ENCODE peak calls at places on chromosome 1, in eight cellular contexts. R, J, P, X, U, H, I and M are unnamed samples.
A peak's percentile ranks its signal among the peaks of the same experiment; 100 is the strongest.

GRCh38 chr1:41381691-41382530 is 20.7 kb downstream of the FOXO6 start:
- DNase-seq in R (peak; percentile 42), J (peak; percentile 35), P (peak; percentile 78), X (peak; percentile 17), U (no peak), H (no peak), I (peak; percentile 68), M (peak; percentile 65)

GRCh38 chr1:172449585-172450523 is 6.0 kb upstream of the PIGC start:
- DNase-seq in R (peak; percentile 39), J (peak; percentile 67), P (peak; percentile 86), X (peak; percentile 61), U (peak; percentile 85), H (no peak), I (peak; percentile 93), M (peak; percentile 83)

GRCh38 chr1:38529946-38530345 is 329.6 kb downstream of the RRAGC start:
- DNase-seq in R (no peak), J (no peak), P (no peak), X (no peak), U (no peak), H (no peak), I (no peak), M (no peak)

GRCh38 chr1:221723018-221723917 is 18.6 kb downstream of the DUSP10 start:
- DNase-seq in R (no peak), J (no peak), P (no peak), X (no peak), U (no peak), H (no peak), I (no peak), M (peak; percentile 53)

GRCh38 chr1:67414574-67414973 is 15.6 kb downstream of the SERBP1 start:
- DNase-seq in R (no peak), J (no peak), P (no peak), X (no peak), U (no peak), H (no peak), I (no peak), M (no peak)

GRCh38 chr1:162889989-162890388 is 29.0 kb upstream of the CCDC190 start:
- DNase-seq in R (no peak), J (no peak), P (no peak), X (no peak), U (no peak), H (no peak), I (no peak), M (no peak)

GRCh38 chr1:151311589-151312331 is 15.5 kb downstream of the PI4KB start:
- DNase-seq in R (peak; percentile 96), J (peak; percentile 100), P (no peak), X (peak; percentile 86), U (peak; percentile 82), H (peak; percentile 97), I (no peak), M (peak; percentile 100)

GRCh38 chr1:85202092-85202863 is 1.5 kb upstream of the SYDE2 start:
- DNase-seq in R (no peak), J (no peak), P (no peak), X (no peak), U (no peak), H (no peak), I (peak; percentile 20), M (peak; percentile 30)

GRCh38 chr1:65812065-65812464 is 19.4 kb downstream of the PDE4B start:
- DNase-seq in R (peak; percentile 45), J (peak; percentile 97), P (no peak), X (peak; percentile 75), U (no peak), H (no peak), I (peak; percentile 30), M (peak; percentile 94)

GRCh38 chr1:10965621-10966226 is 46.7 kb upstream of the TARDBP start:
- DNase-seq in R (no peak), J (peak; percentile 18), P (no peak), X (no peak), U (no peak), H (no peak), I (no peak), M (peak; percentile 33)

GRCh38 chr1:245389878-245390277 is 235.1 kb downstream of the KIF26B start:
- DNase-seq in R (no peak), J (no peak), P (no peak), X (no peak), U (no peak), H (no peak), I (no peak), M (peak; percentile 27)

GRCh38 chr1:7111855-7112254 is 326.6 kb downstream of the CAMTA1 start:
- DNase-seq in R (no peak), J (no peak), P (no peak), X (no peak), U (no peak), H (no peak), I (no peak), M (no peak)

GRCh38 chr1:155226910-155227260 is 18.4 kb downstream of the MTX1 start:
- DNase-seq in R (no peak), J (peak; percentile 35), P (peak; percentile 88), X (no peak), U (peak; percentile 38), H (no peak), I (peak; percentile 70), M (peak; percentile 77)

GRCh38 chr1:153752561-153753195 is 22.5 kb upstream of the SLC27A3 start:
- DNase-seq in R (no peak), J (peak; percentile 85), P (no peak), X (peak; percentile 85), U (no peak), H (no peak), I (no peak), M (peak; percentile 84)

GRCh38 chr1:21604208-21604957 is 64.8 kb downstream of the RAP1GAP start:
- DNase-seq in R (no peak), J (no peak), P (no peak), X (no peak), U (no peak), H (no peak), I (no peak), M (no peak)

GRCh38 chr1:228185641-228185965 is 20.0 kb downstream of the IBA57 start:
- DNase-seq in R (no peak), J (no peak), P (no peak), X (no peak), U (no peak), H (no peak), I (no peak), M (no peak)

GRCh38 chr1:198683449-198683848 is 44.6 kb downstream of the PTPRC start:
- DNase-seq in R (no peak), J (no peak), P (no peak), X (no peak), U (no peak), H (no peak), I (no peak), M (no peak)

GRCh38 chr1:235640580-235640979 is 9.0 kb downstream of the GNG4 start:
- DNase-seq in R (no peak), J (no peak), P (no peak), X (no peak), U (no peak), H (no peak), I (no peak), M (no peak)

GRCh38 chr1:71463144-71463543 is 382.3 kb upstream of the ZRANB2 start:
- DNase-seq in R (no peak), J (peak; percentile 46), P (no peak), X (no peak), U (no peak), H (no peak), I (no peak), M (peak; percentile 80)

GRCh38 chr1:238944028-238944427 is 442.3 kb upstream of the CHRM3 start:
- DNase-seq in R (no peak), J (no peak), P (no peak), X (no peak), U (no peak), H (no peak), I (no peak), M (no peak)

GRCh38 chr1:74835046-74835445 is 102.1 kb downstream of the TYW3 start:
- DNase-seq in R (no peak), J (peak; percentile 9), P (no peak), X (no peak), U (no peak), H (no peak), I (no peak), M (no peak)

GRCh38 chr1:28248273-28249012 is 10.9 kb upstream of the SESN2 start:
- DNase-seq in R (peak; percentile 64), J (peak; percentile 89), P (peak; percentile 81), X (peak; percentile 85), U (peak; percentile 61), H (no peak), I (peak; percentile 92), M (peak; percentile 86)

GRCh38 chr1:89706700-89707012 is 73.7 kb downstream of the LRRC8C start:
- DNase-seq in R (no peak), J (no peak), P (no peak), X (no peak), U (no peak), H (no peak), I (peak; percentile 5), M (no peak)
- H3K4me2 ChIP-seq in R (no peak overlapping the region), J (no peak overlapping the region), P (no peak overlapping the region), X (no peak overlapping the region), U (no peak overlapping the region), H (no peak overlapping the region), I (peak overlapping the region; percentile 11), M (no peak overlapping the region)

DNA sequence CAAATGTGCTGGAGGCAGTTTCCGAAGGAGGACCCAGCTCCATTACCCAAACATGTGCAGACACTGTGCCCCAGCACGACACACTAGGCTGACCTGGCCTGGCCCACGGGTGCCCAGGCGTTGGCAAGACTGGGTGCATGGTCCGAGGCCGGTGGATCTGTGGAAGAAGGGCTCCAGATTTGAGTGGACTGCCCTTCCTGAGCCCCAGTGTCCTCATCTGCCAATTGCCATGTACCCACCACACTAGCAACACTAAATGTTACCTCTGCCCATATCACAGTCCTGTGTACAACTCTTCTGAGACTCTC is 124.7 kb downstream of the DMRTB1 start:
- DNase-seq in R (no peak), J (no peak), P (no peak), X (no peak), U (no peak), H (no peak), I (no peak), M (no peak)
- TF ChIP-seq EZH2 in R (no peak), J (no peak), P (no peak), X (no peak), U (no peak), H (no peak), I (no peak), M (no peak)

GRCh38 chr1:99850458-99850974 is 355 bp downstream of the AGL start:
- DNase-seq in R (no peak), J (no peak), P (no peak), X (no peak), U (no peak), H (no peak), I (no peak), M (peak; percentile 38)
- H3K4me3 ChIP-seq in R (peak overlapping the region; percentile 84), J (peak overlapping the region; percentile 90), P (peak overlapping the region; percentile 71), X (peak overlapping the region; percentile 97), U (peak overlapping the region; percentile 79), H (peak overlapping the region; percentile 92), I (peak overlapping the region; percentile 94), M (peak overlapping the region; percentile 92)

DNA sequence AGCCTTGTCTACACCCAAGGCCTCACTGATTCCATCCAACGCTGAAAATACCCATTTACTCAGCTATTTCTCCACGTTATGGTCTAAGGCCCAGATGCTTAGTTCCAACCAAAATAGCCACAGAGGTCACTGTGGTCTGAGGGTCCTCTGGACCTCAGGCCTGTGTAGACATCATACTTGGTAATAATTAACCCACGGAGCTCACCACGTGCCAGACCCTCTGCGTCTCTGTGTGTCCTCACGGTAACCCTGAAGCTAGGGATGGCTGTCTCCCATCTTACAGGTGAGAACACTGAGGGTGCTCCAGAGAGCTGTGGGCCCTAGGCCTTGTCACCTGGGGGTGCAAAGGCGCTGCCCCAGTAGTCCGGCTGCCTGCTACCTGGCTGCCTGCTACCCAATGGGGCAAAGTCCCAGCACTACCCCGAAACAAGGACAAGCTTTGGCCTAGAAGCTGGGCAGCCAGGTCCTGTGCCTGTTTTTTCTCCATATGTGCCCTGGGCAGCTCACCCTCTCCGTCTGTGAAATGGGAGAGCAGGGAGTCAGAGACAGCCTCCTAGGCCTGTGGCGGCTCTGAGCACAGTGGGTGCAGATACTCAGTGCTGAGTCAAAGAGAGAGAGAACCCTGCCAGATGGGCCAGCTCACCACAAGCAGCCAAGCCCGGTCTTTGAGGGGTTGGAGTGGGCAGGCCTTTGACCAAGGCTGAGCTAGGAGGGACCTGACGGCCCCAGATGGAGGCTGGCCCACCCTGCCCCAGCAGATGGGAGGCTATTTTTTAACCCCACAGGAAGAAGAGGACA is 17.0 kb upstream of the RUNX3 start:
- DNase-seq in R (no peak), J (no peak), P (no peak), X (no peak), U (peak; percentile 68), H (no peak), I (no peak), M (peak; percentile 71)
- H3K4me2 ChIP-seq in R (no peak overlapping the region), J (no peak overlapping the region), P (no peak overlapping the region), X (no peak overlapping the region), U (peak overlapping the region; percentile 25), H (no peak overlapping the region), I (no peak overlapping the region), M (no peak overlapping the region)